ENCODE peak calls at places on chromosomes 7 and 10, in eight cellular contexts. P is SJSA1, O is breast epithelium, M is epithelial cell of proximal tubule, U is fibroblast of lung, X is skeletal muscle cell, E is BJ, R is heart right ventricle. J is an unnamed sample.

GRCh38 chr7:41030673-41031072 is 672.2 kb downstream of the INHBA start:
- DNase-seq in P (no peak), O (no peak), M (no peak), U (peak; percentile 62), X (no peak), E (no peak), R (no peak), J (no peak)

GRCh38 chr7:149871576-149871975 is 2.2 kb upstream of the ATP6V0E2 start:
- DNase-seq in P (no peak), O (no peak), M (no peak), U (no peak), X (no peak), E (no peak), R (no peak), J (no peak)

GRCh38 chr7:18808026-18808425 is 309.4 kb downstream of the TWIST1 start:
- DNase-seq in P (no peak), O (no peak), M (no peak), U (no peak), X (no peak), E (no peak), R (no peak), J (no peak)

GRCh38 chr7:46854958-46855473 is 726.9 kb downstream of the TNS3 start:
- DNase-seq in P (no peak), O (no peak), M (no peak), U (peak; percentile 75), X (no peak), E (peak; percentile 73), R (no peak), J (no peak)

GRCh38 chr10:132538031-132538789 is 623 bp downstream of the INPP5A start:
- DNase-seq in P (no peak), O (peak; percentile 51), M (no peak), U (no peak), X (no peak), E (no peak), R (no peak), J (peak; percentile 78)

GRCh38 chr7:1065263-1066260 is 21.2 kb downstream of the GPR146 start:
- DNase-seq in P (peak; percentile 79), O (peak; percentile 83), M (no peak), U (peak; percentile 53), X (no peak), E (no peak), R (peak; percentile 87), J (peak; percentile 86)

GRCh38 chr7:123351506-123352225 is 151.9 kb upstream of the SLC13A1 start:
- DNase-seq in P (no peak), O (no peak), M (no peak), U (no peak), X (no peak), E (no peak), R (no peak), J (no peak)

GRCh38 chr10:59227136-59227673 is 50.8 kb downstream of the PHYHIPL start:
- DNase-seq in P (no peak), O (no peak), M (no peak), U (no peak), X (no peak), E (no peak), R (no peak), J (no peak)

GRCh38 chr10:34713875-34714274 is 101.2 kb downstream of the PARD3 start:
- DNase-seq in P (no peak), O (no peak), M (no peak), U (peak; percentile 67), X (no peak), E (no peak), R (no peak), J (no peak)

GRCh38 chr7:67636363-67637355 is 640.0 kb downstream of the TYW1 start:
- DNase-seq in P (no peak), O (no peak), M (no peak), U (no peak), X (no peak), E (no peak), R (no peak), J (no peak)

GRCh38 chr7:14158111-14158510 is 168.6 kb upstream of the ETV1 start:
- DNase-seq in P (no peak), O (no peak), M (no peak), U (no peak), X (no peak), E (no peak), R (no peak), J (no peak)

GRCh38 chr7:149727053-149727452 is 46.3 kb downstream of the ZNF467 start:
- DNase-seq in P (no peak), O (no peak), M (no peak), U (no peak), X (no peak), E (no peak), R (no peak), J (no peak)

GRCh38 chr10:127029061-127029460 is 123.8 kb downstream of the DOCK1 start:
- DNase-seq in P (no peak), O (peak; percentile 9), M (no peak), U (no peak), X (no peak), E (no peak), R (no peak), J (no peak)

GRCh38 chr7:17564678-17565209 is 266.3 kb downstream of the AHR start:
- DNase-seq in P (no peak), O (no peak), M (no peak), U (peak; percentile 88), X (peak; percentile 73), E (peak; percentile 74), R (no peak), J (no peak)

GRCh38 chr7:132869166-132869861 is 212.6 kb downstream of the CHCHD3 start:
- DNase-seq in P (no peak), O (no peak), M (no peak), U (no peak), X (no peak), E (peak; percentile 10), R (no peak), J (no peak)

GRCh38 chr7:68730871-68731403 is 867.3 kb upstream of the AUTS2 start:
- DNase-seq in P (no peak), O (peak; percentile 63), M (no peak), U (peak; percentile 19), X (no peak), E (no peak), R (no peak), J (no peak)

GRCh38 chr7:1964913-1965578 is 267.7 kb downstream of the MAD1L1 start:
- DNase-seq in P (no peak), O (no peak), M (no peak), U (no peak), X (no peak), E (no peak), R (no peak), J (no peak)

GRCh38 chr7:154640266-154640865 is 362.6 kb downstream of the PAXIP1 start:
- DNase-seq in P (no peak), O (no peak), M (no peak), U (no peak), X (no peak), E (no peak), R (no peak), J (no peak)

GRCh38 chr7:120272261-120272895 is 597 bp upstream of the KCND2 start:
- DNase-seq in P (no peak), O (no peak), M (peak; percentile 3), U (peak; percentile 45), X (peak; percentile 20), E (no peak), R (no peak), J (no peak)

GRCh38 chr10:91043173-91043910 is 122.5 kb upstream of the ANKRD1 start:
- DNase-seq in P (no peak), O (no peak), M (no peak), U (no peak), X (no peak), E (no peak), R (no peak), J (no peak)

GRCh38 chr7:98202367-98203195 is 8.7 kb upstream of the BHLHA15 start:
- DNase-seq in P (no peak), O (no peak), M (no peak), U (no peak), X (no peak), E (no peak), R (no peak), J (peak; percentile 55)

GRCh38 chr7:78377532-78377931 is 579.0 kb downstream of the PHTF2 start:
- DNase-seq in P (no peak), O (no peak), M (no peak), U (no peak), X (no peak), E (no peak), R (no peak), J (no peak)

GRCh38 chr7:57867884-57868701 is 418.1 kb downstream of the ZNF716 start:
- DNase-seq in P (no peak), O (peak; percentile 51), M (no peak), U (peak; percentile 0), X (no peak), E (no peak), R (peak; percentile 13), J (no peak)
- H3K4me3 ChIP-seq in P (no peak overlapping the region), O (peak overlapping the region; percentile 47), M (peak overlapping the region; percentile 49), U (peak overlapping the region; percentile 38), X (peak overlapping the region; percentile 40), E (peak overlapping the region; percentile 24), R (peak overlapping the region; percentile 39), J (peak overlapping the region; percentile 53)

GRCh38 chr7:101125989-101126650 is 784 bp upstream of the SERPINE1 start:
- DNase-seq in P (peak; percentile 72), O (no peak), M (no peak), U (peak; percentile 85), X (peak; percentile 63), E (no peak), R (peak; percentile 76), J (peak; percentile 82)
- H3K4me3 ChIP-seq in P (no peak overlapping the region), O (peak overlapping the region; percentile 55), M (peak overlapping the region; percentile 79), U (peak overlapping the region; percentile 83), X (peak overlapping the region; percentile 81), E (no peak overlapping the region), R (no peak overlapping the region), J (peak overlapping the region; percentile 19)

DNA sequence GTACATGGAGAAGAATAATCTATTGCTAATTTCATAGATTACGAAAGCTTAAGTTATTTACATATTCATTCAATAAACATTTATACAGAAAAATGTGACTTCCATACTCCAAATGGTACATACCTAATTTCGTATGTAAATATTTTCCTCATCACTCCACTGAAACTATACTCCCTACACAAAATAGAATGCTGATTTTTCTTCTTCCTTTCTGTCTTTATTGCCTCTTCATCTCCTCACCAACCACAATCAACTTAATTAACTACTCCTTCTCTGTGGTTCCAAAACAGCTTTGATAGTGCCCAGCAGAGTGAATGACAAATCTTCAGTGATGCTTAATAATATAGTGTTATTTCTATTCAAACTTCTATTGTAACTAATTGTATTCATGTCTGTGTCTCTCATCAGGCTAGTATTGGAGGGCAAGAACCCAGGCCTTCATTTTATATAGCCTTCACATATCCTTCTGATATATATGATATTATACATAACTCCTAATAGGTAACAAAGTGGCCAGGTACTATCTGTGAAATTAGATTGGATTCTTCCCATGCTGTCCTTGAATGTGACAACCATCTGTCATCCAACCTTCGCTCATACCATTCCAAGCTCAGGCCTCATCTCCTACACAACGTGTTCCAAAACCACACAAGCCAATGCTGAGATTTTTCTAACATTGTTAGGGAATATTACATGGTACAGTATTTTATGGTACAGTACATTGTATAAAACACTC is 5.3 kb downstream of the ITGB1 start:
- DNase-seq in P (no peak), O (no peak), M (no peak), U (no peak), X (no peak), E (no peak), R (no peak), J (no peak)
- H3K4me3 ChIP-seq in P (no peak overlapping the region), O (no peak overlapping the region), M (no peak overlapping the region), U (peak overlapping the region; percentile 86), X (no peak overlapping the region), E (no peak overlapping the region), R (no peak overlapping the region), J (no peak overlapping the region)

GRCh38 chr7:150876817-150877526 is 24.7 kb downstream of the AOC1 start:
- DNase-seq in P (no peak), O (no peak), M (peak; percentile 66), U (peak; percentile 68), X (peak; percentile 88), E (no peak), R (peak; percentile 56), J (no peak)
- H3K4me3 ChIP-seq in P (no peak overlapping the region), O (peak overlapping the region; percentile 53), M (peak overlapping the region; percentile 22), U (no peak overlapping the region), X (no peak overlapping the region), E (no peak overlapping the region), R (no peak overlapping the region), J (no peak overlapping the region)